ENCODE peak calls at places on chromosome 7, in nine cellular contexts. One of them, this sample, is unnamed.

GRCh38 chr7:130154131-130154500 is 51.1 kb downstream of the TMEM209 start:
- DNase-seq in NCI-H226: no peak
- DNase-seq in SJSA1: no peak
- DNase-seq in body of pancreas: no peak
- DNase-seq in HTR-8/SVneo: no peak
- DNase-seq in lower leg skin: no peak
- DNase-seq in activated CD4-positive, alpha-beta memory T cell treated with anti-CD3 and anti-CD28 coated beads for 36 hours: no peak
- DNase-seq in Caki2: no peak
- DNase-seq in substantia nigra: no peak
- DNase-seq in this sample: peak

GRCh38 chr7:24882989-24883631 is 96.9 kb downstream of the OSBPL3 start:
- DNase-seq in substantia nigra: no peak
- DNase-seq in HTR-8/SVneo: no peak
- DNase-seq in lower leg skin: no peak
- DNase-seq in SJSA1: no peak
- DNase-seq in NCI-H226: peak
- DNase-seq in Caki2: no peak
- DNase-seq in activated CD4-positive, alpha-beta memory T cell treated with anti-CD3 and anti-CD28 coated beads for 36 hours: peak
- DNase-seq in body of pancreas: no peak
- DNase-seq in this sample: no peak

GRCh38 chr7:112202819-112203218 is 3.4 kb downstream of the DOCK4 start:
- DNase-seq in activated CD4-positive, alpha-beta memory T cell treated with anti-CD3 and anti-CD28 coated beads for 36 hours: peak
- DNase-seq in Caki2: no peak
- DNase-seq in NCI-H226: no peak
- DNase-seq in lower leg skin: no peak
- DNase-seq in HTR-8/SVneo: no peak
- DNase-seq in substantia nigra: no peak
- DNase-seq in SJSA1: no peak
- DNase-seq in body of pancreas: peak
- DNase-seq in this sample: no peak

GRCh38 chr7:107559864-107560263 is 3.9 kb downstream of the COG5 start:
- DNase-seq in SJSA1: peak
- DNase-seq in Caki2: no peak
- DNase-seq in body of pancreas: no peak
- DNase-seq in substantia nigra: no peak
- DNase-seq in NCI-H226: peak
- DNase-seq in activated CD4-positive, alpha-beta memory T cell treated with anti-CD3 and anti-CD28 coated beads for 36 hours: no peak
- DNase-seq in lower leg skin: no peak
- DNase-seq in HTR-8/SVneo: no peak
- DNase-seq in this sample: no peak

GRCh38 chr7:45574521-45575500 is 643 bp downstream of the ADCY1 start:
- DNase-seq in SJSA1: no peak
- DNase-seq in activated CD4-positive, alpha-beta memory T cell treated with anti-CD3 and anti-CD28 coated beads for 36 hours: no peak
- DNase-seq in NCI-H226: no peak
- DNase-seq in Caki2: peak
- DNase-seq in HTR-8/SVneo: peak
- DNase-seq in body of pancreas: peak
- DNase-seq in lower leg skin: no peak
- DNase-seq in substantia nigra: no peak
- DNase-seq in this sample: no peak

GRCh38 chr7:151228024-151228866 is 1.2 kb upstream of the ABCF2 start:
- DNase-seq in NCI-H226: no peak
- DNase-seq in lower leg skin: no peak
- DNase-seq in substantia nigra: no peak
- DNase-seq in activated CD4-positive, alpha-beta memory T cell treated with anti-CD3 and anti-CD28 coated beads for 36 hours: no peak
- DNase-seq in SJSA1: no peak
- DNase-seq in body of pancreas: no peak
- DNase-seq in Caki2: no peak
- DNase-seq in HTR-8/SVneo: no peak
- DNase-seq in this sample: no peak

GRCh38 chr7:128205068-128205467 is 36.0 kb upstream of the LEP start:
- DNase-seq in HTR-8/SVneo: no peak
- DNase-seq in SJSA1: no peak
- DNase-seq in body of pancreas: no peak
- DNase-seq in activated CD4-positive, alpha-beta memory T cell treated with anti-CD3 and anti-CD28 coated beads for 36 hours: no peak
- DNase-seq in lower leg skin: peak
- DNase-seq in Caki2: no peak
- DNase-seq in substantia nigra: no peak
- DNase-seq in NCI-H226: no peak
- DNase-seq in this sample: no peak

GRCh38 chr7:91082038-91082437 is 182.2 kb upstream of the FZD1 start:
- DNase-seq in activated CD4-positive, alpha-beta memory T cell treated with anti-CD3 and anti-CD28 coated beads for 36 hours: no peak
- DNase-seq in Caki2: no peak
- DNase-seq in HTR-8/SVneo: no peak
- DNase-seq in SJSA1: peak
- DNase-seq in NCI-H226: no peak
- DNase-seq in substantia nigra: no peak
- DNase-seq in body of pancreas: no peak
- DNase-seq in lower leg skin: no peak
- DNase-seq in this sample: no peak

GRCh38 chr7:87628780-87629569 is 777 bp downstream of the RUNDC3B start:
- DNase-seq in HTR-8/SVneo: peak
- DNase-seq in activated CD4-positive, alpha-beta memory T cell treated with anti-CD3 and anti-CD28 coated beads for 36 hours: peak
- DNase-seq in Caki2: peak
- DNase-seq in body of pancreas: peak
- DNase-seq in SJSA1: peak
- DNase-seq in NCI-H226: peak
- DNase-seq in substantia nigra: no peak
- DNase-seq in lower leg skin: peak
- DNase-seq in this sample: no peak

GRCh38 chr7:22751341-22751740 is 24.3 kb downstream of the IL6 start:
- DNase-seq in HTR-8/SVneo: no peak
- DNase-seq in Caki2: no peak
- DNase-seq in activated CD4-positive, alpha-beta memory T cell treated with anti-CD3 and anti-CD28 coated beads for 36 hours: no peak
- DNase-seq in NCI-H226: no peak
- DNase-seq in lower leg skin: no peak
- DNase-seq in SJSA1: no peak
- DNase-seq in substantia nigra: no peak
- DNase-seq in body of pancreas: no peak
- DNase-seq in this sample: no peak

GRCh38 chr7:99270702-99271101 is 1.9 kb upstream of the MYH16 start:
- DNase-seq in Caki2: peak
- DNase-seq in body of pancreas: peak
- DNase-seq in lower leg skin: no peak
- DNase-seq in SJSA1: no peak
- DNase-seq in substantia nigra: no peak
- DNase-seq in activated CD4-positive, alpha-beta memory T cell treated with anti-CD3 and anti-CD28 coated beads for 36 hours: no peak
- DNase-seq in HTR-8/SVneo: no peak
- DNase-seq in NCI-H226: no peak
- DNase-seq in this sample: no peak

GRCh38 chr7:8232999-8233847 is 28.7 kb downstream of the ICA1 start:
- DNase-seq in Caki2: no peak
- DNase-seq in SJSA1: no peak
- DNase-seq in NCI-H226: peak
- DNase-seq in lower leg skin: no peak
- DNase-seq in activated CD4-positive, alpha-beta memory T cell treated with anti-CD3 and anti-CD28 coated beads for 36 hours: no peak
- DNase-seq in substantia nigra: no peak
- DNase-seq in body of pancreas: no peak
- DNase-seq in HTR-8/SVneo: no peak
- DNase-seq in this sample: no peak

GRCh38 chr7:51102828-51103227 is 213.8 kb downstream of the COBL start:
- DNase-seq in substantia nigra: no peak
- DNase-seq in SJSA1: no peak
- DNase-seq in activated CD4-positive, alpha-beta memory T cell treated with anti-CD3 and anti-CD28 coated beads for 36 hours: no peak
- DNase-seq in body of pancreas: no peak
- DNase-seq in Caki2: no peak
- DNase-seq in lower leg skin: no peak
- DNase-seq in HTR-8/SVneo: no peak
- DNase-seq in NCI-H226: no peak
- DNase-seq in this sample: no peak

GRCh38 chr7:30406664-30407425 is 71.7 kb downstream of the NOD1 start:
- DNase-seq in HTR-8/SVneo: no peak
- DNase-seq in body of pancreas: no peak
- DNase-seq in Caki2: no peak
- DNase-seq in NCI-H226: no peak
- DNase-seq in substantia nigra: no peak
- DNase-seq in SJSA1: no peak
- DNase-seq in activated CD4-positive, alpha-beta memory T cell treated with anti-CD3 and anti-CD28 coated beads for 36 hours: no peak
- DNase-seq in lower leg skin: no peak
- DNase-seq in this sample: no peak

GRCh38 chr7:34133356-34133982 is 228.1 kb downstream of the BMPER start:
- DNase-seq in lower leg skin: no peak
- DNase-seq in Caki2: no peak
- DNase-seq in HTR-8/SVneo: no peak
- DNase-seq in substantia nigra: no peak
- DNase-seq in SJSA1: peak
- DNase-seq in NCI-H226: peak
- DNase-seq in body of pancreas: no peak
- DNase-seq in activated CD4-positive, alpha-beta memory T cell treated with anti-CD3 and anti-CD28 coated beads for 36 hours: no peak
- DNase-seq in this sample: no peak

GRCh38 chr7:38220452-38220851 is 42.4 kb downstream of the STARD3NL start:
- DNase-seq in substantia nigra: no peak
- DNase-seq in HTR-8/SVneo: no peak
- DNase-seq in SJSA1: no peak
- DNase-seq in Caki2: no peak
- DNase-seq in NCI-H226: no peak
- DNase-seq in lower leg skin: no peak
- DNase-seq in body of pancreas: no peak
- DNase-seq in activated CD4-positive, alpha-beta memory T cell treated with anti-CD3 and anti-CD28 coated beads for 36 hours: no peak
- DNase-seq in this sample: no peak

GRCh38 chr7:21450876-21451275 is 23.0 kb downstream of the SP4 start:
- DNase-seq in body of pancreas: no peak
- DNase-seq in lower leg skin: no peak
- DNase-seq in HTR-8/SVneo: no peak
- DNase-seq in activated CD4-positive, alpha-beta memory T cell treated with anti-CD3 and anti-CD28 coated beads for 36 hours: no peak
- DNase-seq in Caki2: no peak
- DNase-seq in substantia nigra: no peak
- DNase-seq in NCI-H226: no peak
- DNase-seq in SJSA1: no peak
- DNase-seq in this sample: no peak

GRCh38 chr7:28675429-28675828 is 263.1 kb downstream of the CREB5 start:
- DNase-seq in substantia nigra: no peak
- DNase-seq in body of pancreas: no peak
- DNase-seq in Caki2: no peak
- DNase-seq in SJSA1: no peak
- DNase-seq in activated CD4-positive, alpha-beta memory T cell treated with anti-CD3 and anti-CD28 coated beads for 36 hours: no peak
- DNase-seq in HTR-8/SVneo: no peak
- DNase-seq in lower leg skin: no peak
- DNase-seq in NCI-H226: no peak
- DNase-seq in this sample: no peak

GRCh38 chr7:9863542-9863941 is 1110.1 kb upstream of the PHF14 start:
- DNase-seq in Caki2: no peak
- DNase-seq in substantia nigra: no peak
- DNase-seq in NCI-H226: no peak
- DNase-seq in SJSA1: no peak
- DNase-seq in lower leg skin: no peak
- DNase-seq in HTR-8/SVneo: no peak
- DNase-seq in body of pancreas: no peak
- DNase-seq in activated CD4-positive, alpha-beta memory T cell treated with anti-CD3 and anti-CD28 coated beads for 36 hours: no peak
- DNase-seq in this sample: no peak